ENCODE peak calls at places on chromosome 13, in seven cellular contexts. O, W, R, G, M, Y and K are unnamed samples.

GRCh38 chr13:110250258-110250891 is 56.6 kb downstream of the COL4A1 start:
- DNase-seq in O (no peak), W (peak; percentile 11), R (peak; percentile 79), G (no peak), M (peak; percentile 84), Y (no peak), K (no peak)

GRCh38 chr13:47299316-47299715 is 402.5 kb upstream of the HTR2A start:
- DNase-seq in O (no peak), W (no peak), R (peak; percentile 60), G (no peak), M (no peak), Y (no peak), K (no peak)

GRCh38 chr13:32140109-32140508 is 108.5 kb downstream of the FRY start:
- DNase-seq in O (no peak), W (no peak), R (no peak), G (no peak), M (no peak), Y (no peak), K (no peak)

GRCh38 chr13:36815069-36815468 is 4.0 kb upstream of the RFXAP start:
- DNase-seq in O (no peak), W (peak; percentile 36), R (no peak), G (no peak), M (no peak), Y (no peak), K (peak; percentile 14)

GRCh38 chr13:84352946-84353345 is 470.7 kb upstream of the SLITRK1 start:
- DNase-seq in O (no peak), W (no peak), R (peak; percentile 30), G (no peak), M (no peak), Y (no peak), K (no peak)

GRCh38 chr13:32305646-32306045 is 9.5 kb downstream of the ZAR1L start:
- DNase-seq in O (no peak), W (no peak), R (no peak), G (no peak), M (no peak), Y (no peak), K (no peak)

GRCh38 chr13:30638301-30638700 is 20.6 kb downstream of the USPL1 start:
- DNase-seq in O (no peak), W (no peak), R (no peak), G (no peak), M (no peak), Y (no peak), K (no peak)

GRCh38 chr13:98447881-98448641 is 128.8 kb downstream of the STK24 start:
- DNase-seq in O (no peak), W (peak; percentile 13), R (no peak), G (no peak), M (no peak), Y (no peak), K (no peak)

GRCh38 chr13:42354246-42355117 is 82.5 kb downstream of the AKAP11 start:
- DNase-seq in O (peak; percentile 27), W (peak; percentile 43), R (peak; percentile 91), G (peak; percentile 60), M (no peak), Y (no peak), K (peak; percentile 22)

GRCh38 chr13:108266316-108266936 is 3.1 kb upstream of the TNFSF13B start:
- DNase-seq in O (no peak), W (no peak), R (no peak), G (no peak), M (no peak), Y (no peak), K (no peak)

GRCh38 chr13:37406031-37406430 is 192.5 kb downstream of the POSTN start:
- DNase-seq in O (no peak), W (no peak), R (no peak), G (no peak), M (no peak), Y (no peak), K (no peak)

GRCh38 chr13:43057653-43058317 is 34.4 kb downstream of the DNAJC15 start:
- DNase-seq in O (peak; percentile 60), W (no peak), R (peak; percentile 58), G (no peak), M (no peak), Y (peak; percentile 84), K (peak; percentile 37)

GRCh38 chr13:51147732-51148131 is 36.7 kb upstream of the C13orf42 start:
- DNase-seq in O (no peak), W (no peak), R (no peak), G (no peak), M (no peak), Y (no peak), K (no peak)

GRCh38 chr13:114166381-114167131 is 12.5 kb upstream of the CFAP97D2 start:
- DNase-seq in O (no peak), W (no peak), R (no peak), G (no peak), M (no peak), Y (no peak), K (no peak)

GRCh38 chr13:19587635-19588300 is 26.4 kb upstream of the TPTE2 start:
- DNase-seq in O (peak; percentile 47), W (peak; percentile 80), R (peak; percentile 36), G (no peak), M (no peak), Y (peak; percentile 14), K (peak; percentile 24)

GRCh38 chr13:59823495-59823894 is 340.2 kb downstream of the DIAPH3 start:
- DNase-seq in O (no peak), W (peak; percentile 52), R (peak; percentile 83), G (no peak), M (no peak), Y (no peak), K (no peak)

GRCh38 chr13:19910336-19911072 is 47.1 kb upstream of the ZMYM5 start:
- DNase-seq in O (no peak), W (peak; percentile 94), R (peak; percentile 82), G (no peak), M (no peak), Y (no peak), K (peak; percentile 21)

GRCh38 chr13:68588623-68589022 is 1358.5 kb upstream of the PCDH9 start:
- DNase-seq in O (no peak), W (no peak), R (no peak), G (no peak), M (no peak), Y (no peak), K (no peak)

GRCh38 chr13:33644607-33645543 is 173.1 kb upstream of the RFC3 start:
- DNase-seq in O (no peak), W (peak; percentile 36), R (peak; percentile 18), G (no peak), M (peak; percentile 78), Y (no peak), K (no peak)

GRCh38 chr13:84126671-84127171 is 244.4 kb upstream of the SLITRK1 start:
- DNase-seq in O (no peak), W (no peak), R (peak; percentile 21), G (no peak), M (no peak), Y (no peak), K (no peak)

GRCh38 chr13:94548382-94549240 is 47.3 kb downstream of the TGDS start:
- DNase-seq in O (no peak), W (peak; percentile 46), R (peak; percentile 48), G (no peak), M (peak; percentile 78), Y (peak; percentile 44), K (peak; percentile 26)

GRCh38 chr13:48749699-48750473 is 96.2 kb downstream of the CYSLTR2 start:
- DNase-seq in O (peak; percentile 12), W (peak; percentile 98), R (peak; percentile 97), G (peak; percentile 59), M (peak; percentile 94), Y (no peak), K (peak; percentile 73)

GRCh38 chr13:26019881-26020535 is 31.8 kb downstream of the SHISA2 start:
- DNase-seq in O (no peak), W (peak; percentile 67), R (peak; percentile 89), G (no peak), M (no peak), Y (no peak), K (no peak)

GRCh38 chr13:99516153-99516929 is 15.1 kb downstream of the TM9SF2 start:
- DNase-seq in O (no peak), W (no peak), R (no peak), G (no peak), M (no peak), Y (no peak), K (peak; percentile 31)

GRCh38 chr13:103101902-103102301 is 35.7 kb upstream of the SLC10A2 start:
- DNase-seq in O (no peak), W (no peak), R (no peak), G (no peak), M (no peak), Y (no peak), K (no peak)

GRCh38 chr13:26132756-26133155 is 80.9 kb upstream of the SHISA2 start:
- DNase-seq in O (no peak), W (peak; percentile 29), R (peak; percentile 6), G (no peak), M (no peak), Y (no peak), K (no peak)

DNA sequence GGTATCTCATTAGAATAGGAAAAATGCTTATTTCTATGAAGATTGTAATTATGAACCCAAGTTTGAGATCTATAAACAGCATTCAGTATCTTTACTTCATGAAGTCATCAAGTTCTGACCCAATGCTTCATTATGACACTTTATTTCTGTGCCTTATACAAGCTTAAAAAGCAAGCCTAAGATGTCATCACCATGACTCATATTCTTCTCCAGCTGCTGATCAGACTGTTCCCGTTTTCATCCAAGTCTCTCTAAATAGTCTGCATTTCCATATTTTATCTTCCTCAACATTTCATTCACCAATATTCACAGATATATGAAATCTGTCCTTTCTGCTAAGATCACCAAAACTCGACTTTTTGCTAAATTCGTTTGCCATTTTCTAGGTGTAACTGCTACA is 1247.2 kb upstream of the PRR20A start:
- DNase-seq in O (no peak), W (no peak), R (no peak), G (no peak), M (no peak), Y (no peak), K (no peak)
- H3K9me3 ChIP-seq in O (no peaks in the 10 kb centered on the region), W (no peaks in the 10 kb centered on the region), R (no peaks in the 10 kb centered on the region), G (no peaks in the 10 kb centered on the region), M (no peaks in the 10 kb centered on the region), Y (no peaks in the 10 kb centered on the region), K (no peaks in the 10 kb centered on the region)

GRCh38 chr13:111251646-111252448 is 68.6 kb upstream of the TEX29 start:
- DNase-seq in O (no peak), W (no peak), R (peak; percentile 12), G (no peak), M (no peak), Y (no peak), K (peak; percentile 8)
- H3K36me3 ChIP-seq in O (peaks cover 28% of the 10 kb centered on the region), W (no peaks in the 10 kb centered on the region), R (no peaks in the 10 kb centered on the region), G (no peaks in the 10 kb centered on the region), M (no peaks in the 10 kb centered on the region), Y (peaks cover 5% of the 10 kb centered on the region), K (no peaks in the 10 kb centered on the region)

GRCh38 chr13:39159393-39159792 is 121.1 kb downstream of the NHLRC3 start:
- DNase-seq in O (no peak), W (no peak), R (no peak), G (no peak), M (no peak), Y (no peak), K (no peak)

DNA sequence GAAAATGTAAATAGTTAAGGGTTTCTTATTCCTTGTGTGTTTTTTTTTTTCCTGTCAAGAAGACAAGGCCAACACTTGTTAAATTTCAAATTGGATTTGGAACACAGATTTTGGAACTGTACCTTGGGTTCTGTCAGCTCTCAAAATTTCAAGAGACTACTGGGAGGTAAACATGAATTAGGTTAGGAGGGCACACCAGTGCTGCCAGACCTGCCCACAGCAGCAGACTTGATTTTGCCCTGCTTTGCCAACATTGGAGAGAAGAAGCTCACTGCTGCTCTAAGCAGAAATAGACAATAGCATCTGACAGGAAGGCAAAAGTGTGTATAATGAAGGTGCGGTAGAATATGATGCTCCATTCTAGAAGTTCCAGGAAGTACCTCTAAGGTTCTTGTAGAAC is 121.7 kb downstream of the NHLRC3 start:
- DNase-seq in O (no peak), W (no peak), R (no peak), G (no peak), M (no peak), Y (no peak), K (no peak)
- H3K9me3 ChIP-seq in O (no peaks in the 10 kb centered on the region), W (no peaks in the 10 kb centered on the region), R (no peaks in the 10 kb centered on the region), G (no peaks in the 10 kb centered on the region), M (no peaks in the 10 kb centered on the region), Y (no peaks in the 10 kb centered on the region), K (no peaks in the 10 kb centered on the region)

GRCh38 chr13:85419611-85420010 is 379.6 kb downstream of the SLITRK6 start:
- DNase-seq in O (no peak), W (no peak), R (no peak), G (no peak), M (no peak), Y (no peak), K (no peak)
- H3K36me3 ChIP-seq in O (no peaks in the 10 kb centered on the region), W (no peaks in the 10 kb centered on the region), R (no peaks in the 10 kb centered on the region), G (no peaks in the 10 kb centered on the region), M (no peaks in the 10 kb centered on the region), Y (no peaks in the 10 kb centered on the region), K (no peaks in the 10 kb centered on the region)